ENCODE peak calls at places on chromosomes 4 and X, in seven cellular contexts. C is ACHN, B is RPMI7951, Y is LoVo, T is activated T-cell treated with anti-CD3 and anti-CD28 coated beads for 1 hour, D is tibial nerve, H is T47D. E is an unnamed sample.

GRCh38 chr4:6854098-6854744 is 55.4 kb upstream of the TBC1D14 start:
- DNase-seq in H (no peak), D (no peak), Y (no peak), T (no peak), C (no peak), B (no peak), E (no peak)

GRCh38 chrX:68571292-68572256 is 72.7 kb downstream of the YIPF6 start:
- DNase-seq in D (no peak), B (peak; percentile 89), C (peak; percentile 48), T (no peak), Y (peak; percentile 10), H (no peak), E (no peak)

GRCh38 chr4:185718578-185719492 is 93.2 kb downstream of the SORBS2 start:
- DNase-seq in B (no peak), H (no peak), D (no peak), T (no peak), Y (no peak), C (peak; percentile 75), E (no peak)

GRCh38 chr4:137025484-137026059 is 506.7 kb downstream of the PCDH18 start:
- DNase-seq in C (no peak), T (no peak), Y (no peak), H (no peak), B (no peak), D (no peak), E (no peak)

GRCh38 chr4:103306870-103307345 is 108.8 kb upstream of the CENPE start:
- DNase-seq in H (peak; percentile 19), Y (no peak), T (no peak), C (no peak), D (no peak), B (no peak), E (no peak)

GRCh38 chrX:132209527-132209926 is 9.7 kb downstream of the RAP2C start:
- DNase-seq in H (no peak), B (no peak), C (no peak), Y (peak; percentile 50), D (no peak), T (no peak), E (no peak)

GRCh38 chr4:1899149-1900086 is 28.2 kb downstream of the NSD2 start:
- DNase-seq in T (peak; percentile 57), D (peak; percentile 61), H (peak; percentile 80), B (peak; percentile 65), Y (peak; percentile 67), C (peak; percentile 73), E (peak; percentile 92)

GRCh38 chr4:151649461-151649860 is 111.3 kb downstream of the GATB start:
- DNase-seq in T (no peak), C (no peak), D (no peak), B (peak; percentile 27), H (no peak), Y (no peak), E (no peak)

GRCh38 chr4:124060261-124060918 is 652.1 kb downstream of the ANKRD50 start:
- DNase-seq in Y (no peak), B (peak; percentile 93), C (no peak), H (peak; percentile 53), T (no peak), D (peak; percentile 76), E (peak; percentile 93)

GRCh38 chr4:114519368-114519767 is 79.2 kb upstream of the UGT8 start:
- DNase-seq in C (no peak), T (no peak), H (no peak), Y (no peak), D (no peak), B (no peak), E (no peak)

GRCh38 chr4:128528793-128529553 is 241.4 kb upstream of the PGRMC2 start:
- DNase-seq in B (peak; percentile 92), Y (peak; percentile 58), H (peak; percentile 81), C (peak; percentile 97), T (no peak), D (peak; percentile 31), E (peak; percentile 91)

GRCh38 chr4:70240192-70240591 is 2.2 kb upstream of the CSN3 start:
- DNase-seq in C (no peak), D (no peak), H (no peak), T (no peak), B (no peak), Y (no peak), E (no peak)

GRCh38 chrX:51608071-51608470 is 10.6 kb downstream of the CENPVL3 start:
- DNase-seq in T (no peak), Y (no peak), D (no peak), H (no peak), C (no peak), B (peak; percentile 33), E (no peak)

GRCh38 chrX:43108828-43109227 is 330.9 kb upstream of the PPP1R2C start:
- DNase-seq in D (no peak), Y (no peak), T (no peak), H (no peak), C (no peak), B (no peak), E (no peak)

GRCh38 chr4:40251366-40251765 is 54.5 kb downstream of the RHOH start:
- DNase-seq in T (no peak), D (no peak), B (peak; percentile 46), Y (peak; percentile 46), H (no peak), C (peak; percentile 17), E (no peak)

GRCh38 chr4:37535872-37536271 is 150.3 kb downstream of the RELL1 start:
- DNase-seq in C (no peak), T (no peak), H (no peak), B (no peak), Y (no peak), D (no peak), E (no peak)

GRCh38 chrX:151393514-151393913 is 3.5 kb upstream of the VMA21 start:
- DNase-seq in T (peak; percentile 23), C (no peak), D (no peak), Y (no peak), B (peak; percentile 5), H (no peak), E (no peak)

GRCh38 chr4:146255463-146255862 is 41.1 kb downstream of the REELD1 start:
- DNase-seq in C (no peak), B (no peak), H (no peak), D (no peak), Y (no peak), T (no peak), E (no peak)

GRCh38 chrX:37455381-37455780 is 106.2 kb downstream of the PRRG1 start:
- DNase-seq in T (no peak), Y (peak; percentile 30), B (no peak), D (no peak), C (peak; percentile 8), H (no peak), E (no peak)

GRCh38 chr4:34183916-34184315 is 2060.4 kb downstream of the ARAP2 start:
- DNase-seq in Y (no peak), B (peak; percentile 66), D (no peak), H (peak; percentile 30), T (no peak), C (no peak), E (no peak)

GRCh38 chrX:103330601-103331397 is 760 bp downstream of the TCEAL7 start:
- DNase-seq in C (no peak), T (no peak), B (no peak), Y (no peak), H (no peak), D (no peak), E (no peak)

GRCh38 chr4:177442623-177443155 is 452 bp upstream of the AGA start:
- DNase-seq in D (peak; percentile 12), Y (no peak), C (peak; percentile 37), H (peak; percentile 21), T (no peak), B (peak; percentile 6), E (no peak)

GRCh38 chr4:80305466-80305865 is 30.1 kb upstream of the CFAP299 start:
- DNase-seq in T (no peak), B (peak; percentile 70), H (no peak), Y (no peak), C (peak; percentile 34), D (no peak), E (no peak)

GRCh38 chrX:70088281-70088680 is 26.0 kb downstream of the OTUD6A start:
- DNase-seq in H (no peak), Y (no peak), C (no peak), T (no peak), D (no peak), B (no peak), E (no peak)

GRCh38 chrX:14902536-14902935 is 29.3 kb downstream of the MOSPD2 start:
- DNase-seq in B (no peak), D (no peak), T (no peak), H (no peak), Y (no peak), C (no peak), E (no peak)

GRCh38 chr4:26937567-26937966 is 76.9 kb downstream of the STIM2 start:
- DNase-seq in T (no peak), C (no peak), B (no peak), Y (no peak), H (no peak), D (no peak), E (no peak)

GRCh38 chr4:177964061-177964460 is 521.8 kb upstream of the AGA start:
- DNase-seq in C (peak; percentile 1), T (no peak), D (no peak), H (no peak), B (peak; percentile 11), Y (no peak), E (no peak)

GRCh38 chrX:45769919-45770582 is 569.4 kb upstream of the DIPK2B start:
- DNase-seq in D (peak; percentile 49), C (peak; percentile 80), T (no peak), B (peak; percentile 98), Y (peak; percentile 52), H (no peak), E (peak; percentile 92)

GRCh38 chr4:4430492-4431195 is 43.7 kb downstream of the NSG1 start:
- DNase-seq in H (peak; percentile 58), T (peak; percentile 39), Y (peak; percentile 46), B (peak; percentile 73), D (no peak), C (peak; percentile 53), E (no peak)

GRCh38 chrX:130413415-130413814 is 11.6 kb downstream of the RBMX2 start:
- DNase-seq in Y (no peak), H (no peak), D (no peak), B (no peak), C (no peak), T (no peak), E (no peak)

GRCh38 chr4:186910385-186910784 is 186.7 kb upstream of the FAT1 start:
- DNase-seq in C (no peak), H (no peak), T (no peak), B (no peak), D (no peak), Y (peak; percentile 24), E (peak; percentile 29)

GRCh38 chr4:99651370-99651769 is 6.3 kb downstream of the C4orf54 start:
- DNase-seq in Y (no peak), B (no peak), H (no peak), T (no peak), C (no peak), D (no peak), E (no peak)

GRCh38 chr4:81470456-81471327 is 1.0 kb downstream of the RASGEF1B start:
- DNase-seq in T (peak; percentile 30), H (peak; percentile 16), D (peak; percentile 69), C (peak; percentile 21), Y (no peak), B (no peak), E (no peak)

GRCh38 chr4:38759077-38759789 is 23.6 kb downstream of the TLR10 start:
- DNase-seq in B (peak; percentile 70), H (peak; percentile 20), T (peak; percentile 51), D (peak; percentile 74), Y (peak; percentile 46), C (peak; percentile 33), E (no peak)